ENCODE peak calls at places on chromosomes 1 and 21, in seven cellular contexts. One of them, this sample, is unnamed.

GRCh38 chr1:246338546-246338945 is 168.5 kb downstream of the SMYD3 start:
- DNase-seq in H1: no peak
- DNase-seq in mesenchymal stem cell: no peak
- DNase-seq in IMR-90: no peak
- DNase-seq in mesendoderm: no peak
- DNase-seq in neuronal stem cell: no peak
- DNase-seq in trophoblast cell: no peak
- DNase-seq in this sample: no peak

GRCh38 chr21:20739421-20739820 is 258.8 kb upstream of the NCAM2 start:
- DNase-seq in H1: no peak
- DNase-seq in mesenchymal stem cell: no peak
- DNase-seq in IMR-90: no peak
- DNase-seq in mesendoderm: peak; percentile 77
- DNase-seq in neuronal stem cell: no peak
- DNase-seq in trophoblast cell: no peak
- DNase-seq in this sample: peak; percentile 43

GRCh38 chr1:199616947-199617346 is 410.6 kb upstream of the NR5A2 start:
- DNase-seq in H1: no peak
- DNase-seq in mesenchymal stem cell: no peak
- DNase-seq in IMR-90: no peak
- DNase-seq in mesendoderm: no peak
- DNase-seq in neuronal stem cell: no peak
- DNase-seq in trophoblast cell: no peak
- DNase-seq in this sample: no peak

GRCh38 chr1:205306929-205307566 is 14.5 kb downstream of the NUAK2 start:
- DNase-seq in H1: no peak
- DNase-seq in mesenchymal stem cell: no peak
- DNase-seq in IMR-90: no peak
- DNase-seq in mesendoderm: no peak
- DNase-seq in neuronal stem cell: no peak
- DNase-seq in trophoblast cell: no peak
- DNase-seq in this sample: no peak

GRCh38 chr1:228225740-228226139 is 17.9 kb downstream of the OBSCN start:
- DNase-seq in H1: no peak
- DNase-seq in mesenchymal stem cell: no peak
- DNase-seq in IMR-90: no peak
- DNase-seq in mesendoderm: no peak
- DNase-seq in neuronal stem cell: no peak
- DNase-seq in trophoblast cell: no peak
- DNase-seq in this sample: no peak

GRCh38 chr1:162670928-162671663 is 38.8 kb downstream of the DDR2 start:
- DNase-seq in H1: no peak
- DNase-seq in mesenchymal stem cell: peak; percentile 60
- DNase-seq in IMR-90: peak; percentile 77
- DNase-seq in mesendoderm: no peak
- DNase-seq in neuronal stem cell: no peak
- DNase-seq in trophoblast cell: no peak
- DNase-seq in this sample: no peak

GRCh38 chr1:80059940-80060339 is 1053.4 kb upstream of the ADGRL4 start:
- DNase-seq in H1: no peak
- DNase-seq in mesenchymal stem cell: no peak
- DNase-seq in IMR-90: no peak
- DNase-seq in mesendoderm: peak; percentile 46
- DNase-seq in neuronal stem cell: no peak
- DNase-seq in trophoblast cell: no peak
- DNase-seq in this sample: no peak

GRCh38 chr1:12407050-12407961 is 177.5 kb downstream of the VPS13D start:
- DNase-seq in H1: no peak
- DNase-seq in mesenchymal stem cell: peak; percentile 47
- DNase-seq in IMR-90: peak; percentile 84
- DNase-seq in mesendoderm: no peak
- DNase-seq in neuronal stem cell: no peak
- DNase-seq in trophoblast cell: peak; percentile 18
- DNase-seq in this sample: no peak

GRCh38 chr1:36187800-36188593 is 32.0 kb downstream of the MAP7D1 start:
- DNase-seq in H1: no peak
- DNase-seq in mesenchymal stem cell: peak; percentile 93
- DNase-seq in IMR-90: peak; percentile 92
- DNase-seq in mesendoderm: peak; percentile 97
- DNase-seq in neuronal stem cell: peak; percentile 73
- DNase-seq in trophoblast cell: peak; percentile 87
- DNase-seq in this sample: peak; percentile 92

GRCh38 chr1:66945316-66945715 is 20.5 kb downstream of the MIER1 start:
- DNase-seq in H1: no peak
- DNase-seq in mesenchymal stem cell: no peak
- DNase-seq in IMR-90: no peak
- DNase-seq in mesendoderm: no peak
- DNase-seq in neuronal stem cell: no peak
- DNase-seq in trophoblast cell: no peak
- DNase-seq in this sample: no peak

GRCh38 chr21:14952916-14953315 is 111.9 kb downstream of the NRIP1 start:
- DNase-seq in H1: no peak
- DNase-seq in mesenchymal stem cell: no peak
- DNase-seq in IMR-90: no peak
- DNase-seq in mesendoderm: peak; percentile 4
- DNase-seq in neuronal stem cell: no peak
- DNase-seq in trophoblast cell: no peak
- DNase-seq in this sample: no peak

GRCh38 chr21:35163381-35163780 is 114.3 kb upstream of the RUNX1 start:
- DNase-seq in H1: no peak
- DNase-seq in mesenchymal stem cell: no peak
- DNase-seq in IMR-90: peak; percentile 59
- DNase-seq in mesendoderm: no peak
- DNase-seq in neuronal stem cell: no peak
- DNase-seq in trophoblast cell: peak; percentile 41
- DNase-seq in this sample: no peak

GRCh38 chr1:212401838-212402582 is 12.7 kb downstream of the PACC1 start:
- DNase-seq in H1: no peak
- DNase-seq in mesenchymal stem cell: peak; percentile 37
- DNase-seq in IMR-90: peak; percentile 73
- DNase-seq in mesendoderm: no peak
- DNase-seq in neuronal stem cell: no peak
- DNase-seq in trophoblast cell: peak; percentile 28
- DNase-seq in this sample: no peak

GRCh38 chr1:234281826-234282489 is 91.3 kb upstream of the COA6 start:
- DNase-seq in H1: no peak
- DNase-seq in mesenchymal stem cell: no peak
- DNase-seq in IMR-90: no peak
- DNase-seq in mesendoderm: peak; percentile 90
- DNase-seq in neuronal stem cell: peak; percentile 14
- DNase-seq in trophoblast cell: no peak
- DNase-seq in this sample: no peak

GRCh38 chr1:169086603-169087455 is 19.7 kb upstream of the ATP1B1 start:
- DNase-seq in H1: no peak
- DNase-seq in mesenchymal stem cell: peak; percentile 87
- DNase-seq in IMR-90: peak; percentile 37
- DNase-seq in mesendoderm: peak; percentile 47
- DNase-seq in neuronal stem cell: no peak
- DNase-seq in trophoblast cell: no peak
- DNase-seq in this sample: no peak

GRCh38 chr21:16455526-16455925 is 725.7 kb downstream of the USP25 start:
- DNase-seq in H1: no peak
- DNase-seq in mesenchymal stem cell: no peak
- DNase-seq in IMR-90: no peak
- DNase-seq in mesendoderm: no peak
- DNase-seq in neuronal stem cell: no peak
- DNase-seq in trophoblast cell: no peak
- DNase-seq in this sample: no peak

GRCh38 chr1:53732912-53733317 is 6.0 kb downstream of the GLIS1 start:
- DNase-seq in H1: no peak
- DNase-seq in mesenchymal stem cell: peak; percentile 50
- DNase-seq in IMR-90: peak; percentile 97
- DNase-seq in mesendoderm: no peak
- DNase-seq in neuronal stem cell: no peak
- DNase-seq in trophoblast cell: no peak
- DNase-seq in this sample: no peak

GRCh38 chr1:27600500-27601175 is 3.3 kb downstream of the AHDC1 start:
- DNase-seq in H1: no peak
- DNase-seq in mesenchymal stem cell: peak; percentile 63
- DNase-seq in IMR-90: peak; percentile 45
- DNase-seq in mesendoderm: peak; percentile 88
- DNase-seq in neuronal stem cell: no peak
- DNase-seq in trophoblast cell: no peak
- DNase-seq in this sample: peak; percentile 85

GRCh38 chr1:31771891-31772668 is 7.9 kb upstream of the ADGRB2 start:
- DNase-seq in H1: no peak
- DNase-seq in mesenchymal stem cell: peak; percentile 49
- DNase-seq in IMR-90: peak; percentile 27
- DNase-seq in mesendoderm: no peak
- DNase-seq in neuronal stem cell: no peak
- DNase-seq in trophoblast cell: no peak
- DNase-seq in this sample: no peak
- H3K4ac ChIP-seq in H1: peak overlapping the region; percentile 27
- H3K4ac ChIP-seq in mesenchymal stem cell: no peak overlapping the region
- H3K4ac ChIP-seq in IMR-90: no peak overlapping the region
- H3K4ac ChIP-seq in mesendoderm: no peak overlapping the region
- H3K4ac ChIP-seq in neuronal stem cell: no peak overlapping the region
- H3K4ac ChIP-seq in trophoblast cell: no peak overlapping the region
- H3K4ac ChIP-seq in this sample: no peak overlapping the region

GRCh38 chr1:41318135-41318534 is 43.1 kb upstream of the FOXO6 start:
- DNase-seq in H1: no peak
- DNase-seq in mesenchymal stem cell: no peak
- DNase-seq in IMR-90: no peak
- DNase-seq in mesendoderm: no peak
- DNase-seq in neuronal stem cell: no peak
- DNase-seq in trophoblast cell: peak; percentile 14
- DNase-seq in this sample: no peak

GRCh38 chr1:41319106-41319755 is 42.0 kb upstream of the FOXO6 start:
- DNase-seq in H1: no peak
- DNase-seq in mesenchymal stem cell: no peak
- DNase-seq in IMR-90: no peak
- DNase-seq in mesendoderm: no peak
- DNase-seq in neuronal stem cell: no peak
- DNase-seq in trophoblast cell: no peak
- DNase-seq in this sample: no peak

GRCh38 chr1:41321277-41321676 is 40.0 kb upstream of the FOXO6 start:
- DNase-seq in H1: no peak
- DNase-seq in mesenchymal stem cell: no peak
- DNase-seq in IMR-90: no peak
- DNase-seq in mesendoderm: no peak
- DNase-seq in neuronal stem cell: no peak
- DNase-seq in trophoblast cell: no peak
- DNase-seq in this sample: no peak

GRCh38 chr1:41320860-41321259 is 40.4 kb upstream of the FOXO6 start:
- DNase-seq in H1: no peak
- DNase-seq in mesenchymal stem cell: no peak
- DNase-seq in IMR-90: no peak
- DNase-seq in mesendoderm: no peak
- DNase-seq in neuronal stem cell: no peak
- DNase-seq in trophoblast cell: no peak
- DNase-seq in this sample: no peak

DNA sequence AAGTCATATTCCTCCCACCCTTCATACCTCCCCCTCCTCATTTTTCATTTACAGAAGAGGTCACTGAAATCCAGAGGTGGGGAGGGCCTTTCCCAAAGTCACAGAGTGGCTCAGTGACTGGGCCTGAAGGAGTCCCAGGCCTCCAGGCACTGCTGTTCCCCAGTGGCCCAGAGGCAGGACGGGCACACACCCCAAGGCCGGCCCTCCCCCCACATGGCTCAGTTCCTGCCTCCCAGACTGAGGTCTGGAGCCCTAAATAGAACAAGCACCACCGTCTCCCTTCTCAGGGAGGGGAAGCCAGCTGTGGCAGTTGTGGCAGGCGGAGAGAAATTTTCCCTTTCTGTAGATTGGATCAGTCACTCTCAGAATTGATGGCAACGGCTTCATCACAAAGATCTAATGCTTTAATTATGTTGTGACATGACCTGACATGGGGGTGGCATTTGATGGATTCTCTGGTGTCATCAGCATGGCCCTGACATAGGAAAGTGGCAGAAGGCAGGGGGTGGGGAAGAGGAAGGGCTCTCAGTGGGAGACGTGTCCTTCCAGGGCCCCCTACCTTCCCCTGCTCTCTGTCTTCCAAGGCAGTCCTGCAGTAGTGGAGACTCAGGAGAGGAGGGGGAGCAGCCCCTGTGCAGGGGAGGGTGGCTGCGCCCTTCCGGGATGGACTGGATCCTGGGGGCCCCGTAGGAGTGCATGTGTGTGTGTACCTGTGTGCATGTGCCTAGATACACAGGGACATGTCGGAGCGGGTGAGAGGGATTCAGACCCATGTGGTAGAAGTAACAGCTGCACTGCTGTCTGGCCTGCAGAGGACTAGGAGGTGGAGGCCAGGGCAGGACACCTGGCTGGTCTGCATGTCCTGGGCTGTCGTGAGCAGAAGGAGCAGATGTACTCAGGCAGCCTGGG is 41.2 kb upstream of the FOXO6 start:
- DNase-seq in H1: no peak
- DNase-seq in mesenchymal stem cell: no peak
- DNase-seq in IMR-90: no peak
- DNase-seq in mesendoderm: peak; percentile 8
- DNase-seq in neuronal stem cell: no peak
- DNase-seq in trophoblast cell: no peak
- DNase-seq in this sample: no peak
- H3K27ac ChIP-seq in H1: no peak overlapping the region
- H3K27ac ChIP-seq in mesenchymal stem cell: no peak overlapping the region
- H3K27ac ChIP-seq in IMR-90: no peak overlapping the region
- H3K27ac ChIP-seq in mesendoderm: no peak overlapping the region
- H3K27ac ChIP-seq in neuronal stem cell: no peak overlapping the region
- H3K27ac ChIP-seq in trophoblast cell: no peak overlapping the region
- H3K27ac ChIP-seq in this sample: no peak overlapping the region

DNA sequence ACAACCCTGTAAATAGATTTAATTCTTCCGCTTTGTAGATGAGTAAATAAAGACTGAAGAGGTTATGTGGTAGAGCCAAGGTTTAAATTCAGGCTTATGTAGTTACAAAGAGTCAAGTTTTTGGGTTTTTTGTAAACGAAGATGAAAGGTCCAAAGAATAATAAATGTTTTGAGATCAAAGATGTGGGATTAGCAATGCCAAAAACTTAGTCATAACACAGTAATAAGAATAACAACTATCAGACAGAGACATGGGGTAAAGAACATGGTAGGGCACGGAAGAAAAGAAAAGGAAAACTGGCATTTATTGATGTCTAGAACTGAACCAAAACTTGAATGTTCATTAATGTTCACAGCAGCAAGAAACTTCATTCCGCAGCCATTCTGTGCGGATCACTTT is 42.9 kb downstream of the EXTL2 start:
- DNase-seq in H1: no peak
- DNase-seq in mesenchymal stem cell: no peak
- DNase-seq in IMR-90: no peak
- DNase-seq in mesendoderm: no peak
- DNase-seq in neuronal stem cell: no peak
- DNase-seq in trophoblast cell: no peak
- DNase-seq in this sample: no peak
- H3K23ac ChIP-seq in H1: no peak overlapping the region
- H3K23ac ChIP-seq in mesenchymal stem cell: no peak overlapping the region
- H3K23ac ChIP-seq in IMR-90: no peak overlapping the region
- H3K23ac ChIP-seq in mesendoderm: no peak overlapping the region
- H3K23ac ChIP-seq in neuronal stem cell: no peak overlapping the region
- H3K23ac ChIP-seq in trophoblast cell: no peak overlapping the region
- H3K23ac ChIP-seq in this sample: no peak overlapping the region

DNA sequence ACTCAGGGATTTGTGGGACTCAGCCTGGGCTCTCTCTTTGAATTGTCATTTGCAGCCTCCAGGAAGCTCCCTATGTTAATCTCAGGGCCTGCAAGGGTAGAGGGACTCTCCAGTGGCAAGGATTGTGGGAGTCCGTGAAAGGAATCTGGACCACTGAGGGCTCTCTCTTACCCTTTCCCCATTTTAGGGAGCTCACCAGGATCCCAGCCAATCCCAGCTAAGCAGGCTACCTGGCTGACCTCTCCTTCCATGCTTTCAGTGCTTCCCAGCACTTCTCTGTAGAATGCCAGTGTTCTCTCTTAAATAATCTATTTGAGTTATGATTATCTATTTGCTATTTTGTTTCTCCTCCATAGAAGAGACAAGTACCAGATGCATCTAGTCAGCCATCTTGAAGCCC is 9.6 kb upstream of the KCTD3 start:
- DNase-seq in H1: no peak
- DNase-seq in mesenchymal stem cell: no peak
- DNase-seq in IMR-90: no peak
- DNase-seq in mesendoderm: no peak
- DNase-seq in neuronal stem cell: no peak
- DNase-seq in trophoblast cell: no peak
- DNase-seq in this sample: no peak
- H3K4ac ChIP-seq in H1: no peak overlapping the region
- H3K4ac ChIP-seq in mesenchymal stem cell: no peak overlapping the region
- H3K4ac ChIP-seq in IMR-90: no peak overlapping the region
- H3K4ac ChIP-seq in mesendoderm: no peak overlapping the region
- H3K4ac ChIP-seq in neuronal stem cell: no peak overlapping the region
- H3K4ac ChIP-seq in trophoblast cell: no peak overlapping the region
- H3K4ac ChIP-seq in this sample: no peak overlapping the region